ENCODE peak calls at places on chromosomes 6 and 20, in six cellular contexts. Z is left ventricle myocardium inferior, O is adrenal gland, W is fibroblast of lung, X is brain microvascular endothelial cell, S is suprapubic skin. B is an unnamed sample.

GRCh38 chr20:37699202-37699601 is 5.4 kb downstream of the CTNNBL1 start:
- DNase-seq in Z (peak; percentile 19), O (peak; percentile 61), W (no peak), X (no peak), S (no peak), B (no peak)

GRCh38 chr6:112016335-112016734 is 37.6 kb upstream of the CCN6 start:
- DNase-seq in Z (peak; percentile 40), O (no peak), W (peak; percentile 31), X (peak; percentile 72), S (no peak), B (no peak)

GRCh38 chr6:77178821-77179220 is 284.5 kb downstream of the HTR1B start:
- DNase-seq in Z (no peak), O (no peak), W (peak; percentile 39), X (peak; percentile 70), S (no peak), B (peak; percentile 5)

GRCh38 chr20:32823078-32823477 is 3.3 kb downstream of the MAPRE1 start:
- DNase-seq in Z (no peak), O (peak; percentile 32), W (peak; percentile 83), X (peak; percentile 68), S (no peak), B (no peak)

GRCh38 chr6:37821449-37821848 is 1.9 kb downstream of the ZFAND3 start:
- DNase-seq in Z (no peak), O (no peak), W (no peak), X (no peak), S (no peak), B (no peak)

GRCh38 chr20:15951711-15952110 is 621.5 kb downstream of the KIF16B start:
- DNase-seq in Z (no peak), O (no peak), W (no peak), X (no peak), S (no peak), B (no peak)

GRCh38 chr6:72175936-72176335 is 289.6 kb downstream of the RIMS1 start:
- DNase-seq in Z (no peak), O (no peak), W (no peak), X (no peak), S (no peak), B (no peak)

GRCh38 chr6:51559059-51559458 is 528.4 kb downstream of the PKHD1 start:
- DNase-seq in Z (no peak), O (no peak), W (no peak), X (no peak), S (no peak), B (no peak)

GRCh38 chr6:128370072-128370471 is 150.3 kb downstream of the PTPRK start:
- DNase-seq in Z (no peak), O (no peak), W (peak; percentile 80), X (peak; percentile 14), S (no peak), B (peak; percentile 26)

GRCh38 chr6:151380848-151381205 is 10.5 kb downstream of the ZBTB2 start:
- DNase-seq in Z (no peak), O (no peak), W (no peak), X (no peak), S (no peak), B (no peak)

GRCh38 chr20:39674842-39675241 is 712.7 kb downstream of the DHX35 start:
- DNase-seq in Z (no peak), O (no peak), W (no peak), X (no peak), S (no peak), B (no peak)

GRCh38 chr20:60754866-60755265 is 497.2 kb upstream of the CDH4 start:
- DNase-seq in Z (no peak), O (no peak), W (no peak), X (no peak), S (no peak), B (no peak)

GRCh38 chr6:78347191-78347916 is 520.0 kb upstream of the IRAK1BP1 start:
- DNase-seq in Z (no peak), O (peak; percentile 42), W (peak; percentile 55), X (peak; percentile 31), S (no peak), B (no peak)

GRCh38 chr6:131787955-131788712 is 19.7 kb upstream of the ENPP1 start:
- DNase-seq in Z (peak; percentile 25), O (peak; percentile 28), W (peak; percentile 48), X (peak; percentile 39), S (no peak), B (no peak)

GRCh38 chr6:152603911-152604310 is 33.3 kb downstream of the SYNE1 start:
- DNase-seq in Z (no peak), O (no peak), W (no peak), X (no peak), S (no peak), B (no peak)

GRCh38 chr6:168122011-168122410 is 43.0 kb upstream of the FRMD1 start:
- DNase-seq in Z (no peak), O (no peak), W (no peak), X (no peak), S (peak; percentile 41), B (no peak)

GRCh38 chr6:151289399-151290007 is 49.7 kb downstream of the AKAP12 start:
- DNase-seq in Z (no peak), O (no peak), W (peak; percentile 35), X (no peak), S (no peak), B (no peak)

GRCh38 chr6:129786548-129786947 is 74.6 kb downstream of the TMEM244 start:
- DNase-seq in Z (no peak), O (peak; percentile 32), W (no peak), X (peak; percentile 29), S (no peak), B (no peak)

GRCh38 chr20:45323731-45324130 is 15.6 kb upstream of the MATN4 start:
- DNase-seq in Z (no peak), O (no peak), W (peak; percentile 38), X (no peak), S (no peak), B (no peak)

GRCh38 chr20:45329497-45330319 is 18.5 kb downstream of the SDC4 start:
- DNase-seq in Z (no peak), O (no peak), W (no peak), X (no peak), S (no peak), B (no peak)

GRCh38 chr20:45330476-45330875 is 17.7 kb downstream of the SDC4 start:
- DNase-seq in Z (no peak), O (no peak), W (no peak), X (no peak), S (no peak), B (no peak)

GRCh38 chr20:45325367-45325766 is 17.3 kb upstream of the MATN4 start:
- DNase-seq in Z (no peak), O (no peak), W (no peak), X (no peak), S (no peak), B (no peak)

GRCh38 chr20:45328451-45328850 is 19.8 kb downstream of the SDC4 start:
- DNase-seq in Z (no peak), O (no peak), W (no peak), X (no peak), S (no peak), B (no peak)
- TF ChIP-seq CTCF in Z (no peak), O (no peak), W (no peak), X (no peak), S (no peak), B (no peak)

DNA sequence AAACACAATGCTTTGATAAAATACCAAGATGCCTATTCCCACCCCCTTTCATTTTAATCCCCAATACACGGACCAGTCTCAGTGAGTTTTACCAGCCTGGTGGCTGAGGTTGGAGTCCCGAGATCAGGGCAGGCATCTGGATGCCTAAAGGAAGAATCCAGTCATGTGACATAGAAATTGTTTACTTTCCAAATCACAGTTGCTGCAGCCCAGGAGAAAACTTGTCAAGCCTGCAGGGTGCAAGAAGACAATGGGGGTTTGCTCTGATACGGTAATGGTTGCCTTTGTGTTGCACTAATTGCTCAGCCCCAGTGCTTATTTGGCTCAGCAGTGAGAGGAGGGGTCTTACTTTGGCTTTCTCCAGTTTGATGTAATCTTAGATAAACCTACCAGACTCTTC is 308.5 kb upstream of the POU3F2 start:
- DNase-seq in Z (no peak), O (no peak), W (no peak), X (no peak), S (no peak), B (no peak)
- H3K4me3 ChIP-seq in Z (no peak overlapping the region), O (no peak overlapping the region), W (no peak overlapping the region), X (no peak overlapping the region), S (no peak overlapping the region), B (no peak overlapping the region)

GRCh38 chr6:39363280-39363679 is 40.8 kb upstream of the KCNK16 start:
- DNase-seq in Z (no peak), O (no peak), W (no peak), X (no peak), S (peak; percentile 12), B (no peak)

GRCh38 chr6:39360378-39360777 is 37.9 kb upstream of the KCNK16 start:
- DNase-seq in Z (no peak), O (no peak), W (no peak), X (no peak), S (no peak), B (no peak)

GRCh38 chr6:39365281-39366074 is 43.0 kb upstream of the KCNK16 start:
- DNase-seq in Z (no peak), O (peak; percentile 83), W (peak; percentile 75), X (peak; percentile 78), S (no peak), B (no peak)

GRCh38 chr6:39361657-39362486 is 39.4 kb upstream of the KCNK16 start:
- DNase-seq in Z (peak; percentile 49), O (peak; percentile 82), W (peak; percentile 56), X (peak; percentile 64), S (peak; percentile 84), B (no peak)

GRCh38 chr6:39362487-39362865 is 40.0 kb upstream of the KCNK16 start:
- DNase-seq in Z (no peak), O (peak; percentile 68), W (no peak), X (peak; percentile 9), S (no peak), B (no peak)
- TF ChIP-seq CTCF in Z (no peak), O (peak; percentile 18), W (no peak), X (peak; percentile 55), S (no peak), B (no peak)

GRCh38 chr6:108895591-108895990 is 47.4 kb downstream of the ARMC2 start:
- DNase-seq in Z (no peak), O (no peak), W (peak; percentile 20), X (no peak), S (no peak), B (no peak)
- H3K4me3 ChIP-seq in Z (no peak overlapping the region), O (no peak overlapping the region), W (no peak overlapping the region), X (no peak overlapping the region), S (no peak overlapping the region), B (no peak overlapping the region)

DNA sequence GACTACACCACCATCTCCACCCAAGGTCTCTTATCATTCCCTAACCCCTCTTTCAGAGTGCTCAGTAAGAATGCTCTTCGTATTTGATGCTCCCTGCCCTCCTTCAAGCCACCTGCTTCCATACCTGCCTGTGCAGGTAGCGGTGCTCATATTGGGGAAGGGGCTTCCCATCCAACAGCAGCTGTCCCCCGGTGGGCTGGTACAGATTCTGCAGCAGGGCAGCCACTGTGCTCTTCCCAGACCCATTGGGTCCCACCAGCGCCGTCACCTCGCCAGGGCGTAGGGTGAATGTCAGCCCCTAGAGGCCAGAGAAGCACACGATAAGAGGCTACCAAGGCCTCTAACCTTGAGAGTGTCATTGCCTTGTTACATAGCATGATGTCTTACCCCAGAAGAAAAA is 3.9 kb upstream of the PSMB8 start:
- DNase-seq in Z (no peak), O (no peak), W (no peak), X (no peak), S (no peak), B (no peak)
- TF ChIP-seq CTCF in Z (no peak), O (no peak), W (no peak), X (no peak), S (no peak), B (no peak)